ENCODE peak calls at places on chromosomes 11 and 22, in five cellular contexts. D, A, J, C and T are unnamed samples.

GRCh38 chr11:115580927-115581680 is 76.9 kb upstream of the CADM1 start:
- DNase-seq in D (peak; percentile 35), A (peak; percentile 13), J (no peak), C (no peak), T (no peak)

GRCh38 chr11:3167143-3168119 is 2.3 kb upstream of the OSBPL5 start:
- DNase-seq in D (no peak), A (no peak), J (no peak), C (no peak), T (no peak)

GRCh38 chr22:48975252-48975780 is 852.4 kb downstream of the BRD1 start:
- DNase-seq in D (no peak), A (no peak), J (no peak), C (no peak), T (peak; percentile 50)

GRCh38 chr11:43396617-43397016 is 37.9 kb downstream of the TTC17 start:
- DNase-seq in D (no peak), A (no peak), J (no peak), C (no peak), T (no peak)

GRCh38 chr11:108669261-108669660 is 4.4 kb downstream of the DDX10 start:
- DNase-seq in D (no peak), A (no peak), J (no peak), C (no peak), T (no peak)

GRCh38 chr11:34380696-34381095 is 22.9 kb upstream of the ABTB2 start:
- DNase-seq in D (peak; percentile 66), A (no peak), J (peak; percentile 53), C (peak; percentile 55), T (no peak)

GRCh38 chr11:61980783-61981541 is 13.5 kb upstream of the FTH1 start:
- DNase-seq in D (no peak), A (no peak), J (no peak), C (no peak), T (peak; percentile 36)

GRCh38 chr11:105489431-105489830 is 120.4 kb upstream of the GRIA4 start:
- DNase-seq in D (peak; percentile 10), A (no peak), J (peak; percentile 22), C (peak; percentile 18), T (no peak)

GRCh38 chr11:116366451-116366850 is 406.3 kb downstream of the BUD13 start:
- DNase-seq in D (no peak), A (no peak), J (no peak), C (no peak), T (no peak)

GRCh38 chr11:77019976-77020591 is 14.1 kb upstream of the B3GNT6 start:
- DNase-seq in D (peak; percentile 62), A (no peak), J (peak; percentile 61), C (peak; percentile 37), T (no peak)

GRCh38 chr11:107468596-107468995 is 11.0 kb upstream of the CWF19L2 start:
- DNase-seq in D (peak; percentile 4), A (peak; percentile 14), J (peak; percentile 35), C (peak; percentile 1), T (no peak)

GRCh38 chr11:121634889-121635288 is 182.1 kb upstream of the SORL1-AS1 start:
- DNase-seq in D (peak; percentile 93), A (no peak), J (peak; percentile 96), C (peak; percentile 84), T (no peak)

GRCh38 chr22:48563966-48564330 is 1263.7 kb downstream of the BRD1 start:
- DNase-seq in D (no peak), A (no peak), J (no peak), C (no peak), T (no peak)

GRCh38 chr11:46222485-46223251 is 54.8 kb upstream of the CREB3L1 start:
- DNase-seq in D (no peak), A (no peak), J (peak; percentile 7), C (no peak), T (no peak)

GRCh38 chr11:6497069-6497839 is at the start of gene DNHD1:
- DNase-seq in D (no peak), A (no peak), J (no peak), C (no peak), T (no peak)

GRCh38 chr11:114182471-114182968 is 113.7 kb upstream of the NNMT start:
- DNase-seq in D (no peak), A (no peak), J (no peak), C (no peak), T (no peak)
- H3K4me3 ChIP-seq in D (no peak overlapping the region), A (no peak overlapping the region), J (no peak overlapping the region), C (no peak overlapping the region), T (no peak overlapping the region)

DNA sequence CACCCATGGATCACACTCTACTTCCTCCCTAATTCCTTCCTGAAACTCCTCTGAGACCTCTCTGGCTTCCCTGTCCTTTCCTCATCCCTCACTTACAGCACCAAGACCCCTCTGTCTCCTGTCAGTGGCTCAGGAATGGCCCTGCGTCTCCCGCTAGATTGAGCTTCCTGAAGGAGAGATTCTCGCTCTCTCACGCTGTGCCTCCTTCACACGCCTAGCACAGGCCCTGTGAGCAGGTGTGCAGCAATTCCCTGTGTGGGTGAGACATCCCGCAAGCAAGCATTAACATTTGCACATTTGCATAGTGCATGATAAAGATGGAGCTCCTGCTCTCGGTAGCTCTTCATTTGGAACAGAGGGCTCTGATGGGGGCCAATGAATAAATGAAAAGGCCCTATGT is 159.8 kb downstream of the ADAMTS15 start:
- DNase-seq in D (no peak), A (no peak), J (no peak), C (no peak), T (no peak)
- H3K4me3 ChIP-seq in D (no peak overlapping the region), A (no peak overlapping the region), J (no peak overlapping the region), C (no peak overlapping the region), T (no peak overlapping the region)

GRCh38 chr22:24954114-24954463 is 1.6 kb downstream of the KIAA1671 start:
- DNase-seq in D (peak; percentile 38), A (no peak), J (no peak), C (no peak), T (no peak)

GRCh38 chr22:24952837-24953293 is 349 bp downstream of the KIAA1671 start:
- DNase-seq in D (peak; percentile 47), A (peak; percentile 27), J (peak; percentile 7), C (peak; percentile 64), T (no peak)

GRCh38 chr22:24951942-24952836 is at the start of gene KIAA1671:
- DNase-seq in D (peak; percentile 48), A (peak; percentile 73), J (peak; percentile 27), C (peak; percentile 51), T (peak; percentile 82)

GRCh38 chr22:24954856-24955255 is 2.3 kb downstream of the KIAA1671 start:
- DNase-seq in D (no peak), A (no peak), J (no peak), C (no peak), T (no peak)

GRCh38 chr22:24953294-24954113 is 988 bp downstream of the KIAA1671 start:
- DNase-seq in D (no peak), A (no peak), J (no peak), C (no peak), T (no peak)
- H3K4me3 ChIP-seq in D (peak overlapping the region; percentile 33), A (peak overlapping the region; percentile 66), J (no peak overlapping the region), C (peak overlapping the region; percentile 66), T (peak overlapping the region; percentile 60)

DNA sequence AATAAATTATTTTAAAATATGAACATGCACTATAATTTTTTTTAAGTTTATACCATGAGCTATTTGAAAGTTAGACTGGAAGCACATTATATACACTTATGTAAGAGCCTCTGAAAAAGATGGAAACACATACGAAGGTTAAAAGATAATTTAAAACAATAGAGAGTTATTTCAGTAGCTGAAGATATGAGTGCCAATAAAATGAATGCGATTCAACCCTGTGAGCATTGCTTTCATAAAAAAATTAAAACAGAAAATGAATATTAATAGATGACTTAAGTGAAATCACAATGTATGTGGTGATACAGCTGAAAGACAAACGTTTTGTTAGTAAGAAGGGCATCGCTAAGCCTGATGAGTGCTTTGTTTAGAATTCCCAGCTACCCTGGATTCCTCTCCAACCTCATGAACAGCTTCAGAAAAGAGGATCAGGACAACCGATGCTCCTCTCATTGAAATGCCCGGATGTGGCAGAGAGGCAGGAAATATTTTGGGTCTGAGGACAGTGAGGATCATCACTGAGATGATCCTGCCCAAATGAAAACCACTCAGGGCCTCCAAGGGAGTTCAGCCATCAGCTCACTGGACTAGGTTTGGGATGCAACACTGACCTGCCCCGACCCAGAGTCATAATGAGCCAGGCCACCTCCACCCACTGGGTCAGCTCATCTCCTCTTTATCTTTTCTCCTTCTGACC is 60.2 kb upstream of the TOP3B start:
- DNase-seq in D (no peak), A (no peak), J (no peak), C (no peak), T (no peak)
- H3K4me3 ChIP-seq in D (no peak overlapping the region), A (no peak overlapping the region), J (no peak overlapping the region), C (no peak overlapping the region), T (no peak overlapping the region)

GRCh38 chr11:8357505-8357888 is 93.8 kb upstream of the LMO1 start:
- DNase-seq in D (no peak), A (no peak), J (no peak), C (no peak), T (no peak)
- H3K4me3 ChIP-seq in D (no peak overlapping the region), A (no peak overlapping the region), J (no peak overlapping the region), C (no peak overlapping the region), T (no peak overlapping the region)